ENCODE peak calls at places on chromosomes 13 and 19, in five cellular contexts. One of them, this sample, is unnamed. For H3K36me3, the result is how much of the 10 kb centered on the place peaks cover.

GRCh38 chr19:1591421-1592022 is 1.1 kb downstream of the MBD3 start:
- DNase-seq in adrenal gland: no peak
- DNase-seq in spleen: no peak
- DNase-seq in PC-9: no peak
- DNase-seq in cardiac muscle cell: peak
- DNase-seq in this sample: no peak

GRCh38 chr13:18998389-18998788 is 183.2 kb downstream of the TUBA3C start:
- DNase-seq in adrenal gland: no peak
- DNase-seq in spleen: no peak
- DNase-seq in PC-9: no peak
- DNase-seq in cardiac muscle cell: no peak
- DNase-seq in this sample: no peak

GRCh38 chr19:52248256-52248655 is 21.1 kb upstream of the ZNF766 start:
- DNase-seq in adrenal gland: peak
- DNase-seq in spleen: peak
- DNase-seq in cardiac muscle cell: peak
- DNase-seq in PC-9: peak
- DNase-seq in this sample: no peak

GRCh38 chr19:35157431-35157830 is 2.9 kb downstream of the FXYD5 start:
- DNase-seq in adrenal gland: no peak
- DNase-seq in spleen: no peak
- DNase-seq in cardiac muscle cell: no peak
- DNase-seq in PC-9: no peak
- DNase-seq in this sample: no peak

GRCh38 chr13:30743319-30744055 is 8.1 kb downstream of the ALOX5AP start:
- DNase-seq in cardiac muscle cell: no peak
- DNase-seq in spleen: no peak
- DNase-seq in PC-9: peak
- DNase-seq in adrenal gland: peak
- DNase-seq in this sample: peak

GRCh38 chr19:13764101-13764807 is at the start of gene MRI1:
- DNase-seq in adrenal gland: peak
- DNase-seq in spleen: peak
- DNase-seq in cardiac muscle cell: peak
- DNase-seq in PC-9: no peak
- DNase-seq in this sample: no peak

GRCh38 chr13:27789495-27790303 is 2.6 kb upstream of the GSX1 start:
- DNase-seq in adrenal gland: no peak
- DNase-seq in spleen: no peak
- DNase-seq in cardiac muscle cell: no peak
- DNase-seq in PC-9: peak
- DNase-seq in this sample: no peak

GRCh38 chr13:74168263-74168675 is 34.1 kb upstream of the KLF12 start:
- DNase-seq in PC-9: no peak
- DNase-seq in cardiac muscle cell: no peak
- DNase-seq in adrenal gland: no peak
- DNase-seq in spleen: no peak
- DNase-seq in this sample: no peak

GRCh38 chr19:800360-801029 is 3.2 kb downstream of the PTBP1 start:
- DNase-seq in adrenal gland: no peak
- DNase-seq in spleen: no peak
- DNase-seq in PC-9: peak
- DNase-seq in cardiac muscle cell: peak
- DNase-seq in this sample: peak

GRCh38 chr19:44142014-44142523 is 715 bp downstream of the ZNF234 start:
- DNase-seq in cardiac muscle cell: peak
- DNase-seq in adrenal gland: peak
- DNase-seq in spleen: no peak
- DNase-seq in PC-9: no peak
- DNase-seq in this sample: no peak

GRCh38 chr13:33263484-33263883 is 22.1 kb downstream of the STARD13 start:
- DNase-seq in adrenal gland: no peak
- DNase-seq in cardiac muscle cell: no peak
- DNase-seq in PC-9: no peak
- DNase-seq in spleen: no peak
- DNase-seq in this sample: no peak

GRCh38 chr13:100523994-100524393 is 64.6 kb downstream of the GGACT start:
- DNase-seq in spleen: no peak
- DNase-seq in cardiac muscle cell: no peak
- DNase-seq in adrenal gland: no peak
- DNase-seq in PC-9: no peak
- DNase-seq in this sample: no peak

GRCh38 chr13:54787754-54788153 is 1759.1 kb downstream of the OLFM4 start:
- DNase-seq in cardiac muscle cell: no peak
- DNase-seq in PC-9: no peak
- DNase-seq in adrenal gland: no peak
- DNase-seq in spleen: peak
- DNase-seq in this sample: no peak

GRCh38 chr13:111114362-111115050 is 604 bp upstream of the ARHGEF7 start:
- DNase-seq in adrenal gland: peak
- DNase-seq in spleen: peak
- DNase-seq in PC-9: no peak
- DNase-seq in cardiac muscle cell: peak
- DNase-seq in this sample: no peak

GRCh38 chr19:35004517-35005255 is 4.6 kb downstream of the GRAMD1A start:
- DNase-seq in adrenal gland: no peak
- DNase-seq in cardiac muscle cell: no peak
- DNase-seq in spleen: peak
- DNase-seq in PC-9: no peak
- DNase-seq in this sample: no peak

GRCh38 chr13:34413538-34414210 is 528.4 kb upstream of the NBEA start:
- DNase-seq in spleen: no peak
- DNase-seq in adrenal gland: no peak
- DNase-seq in cardiac muscle cell: no peak
- DNase-seq in PC-9: no peak
- DNase-seq in this sample: no peak

GRCh38 chr19:29687897-29688728 is 22.9 kb downstream of the PLEKHF1 start:
- DNase-seq in spleen: no peak
- DNase-seq in PC-9: no peak
- DNase-seq in cardiac muscle cell: no peak
- DNase-seq in adrenal gland: no peak
- DNase-seq in this sample: no peak

GRCh38 chr13:49454388-49455015 is 10.4 kb downstream of the SETDB2 start:
- DNase-seq in cardiac muscle cell: no peak
- DNase-seq in adrenal gland: no peak
- DNase-seq in spleen: no peak
- DNase-seq in PC-9: no peak
- DNase-seq in this sample: no peak

GRCh38 chr19:39390460-39390758 is 497 bp downstream of the PAF1 start:
- DNase-seq in cardiac muscle cell: no peak
- DNase-seq in spleen: no peak
- DNase-seq in PC-9: peak
- DNase-seq in adrenal gland: no peak
- DNase-seq in this sample: no peak

GRCh38 chr19:30014770-30015169 is 72.7 kb downstream of the URI1 start:
- DNase-seq in PC-9: no peak
- DNase-seq in cardiac muscle cell: no peak
- DNase-seq in adrenal gland: no peak
- DNase-seq in spleen: no peak
- DNase-seq in this sample: no peak

GRCh38 chr13:110716235-110716505 is 2.7 kb downstream of the ING1 start:
- DNase-seq in PC-9: peak
- DNase-seq in adrenal gland: peak
- DNase-seq in spleen: no peak
- DNase-seq in cardiac muscle cell: peak
- DNase-seq in this sample: no peak

GRCh38 chr13:51394724-51395123 is 55.2 kb downstream of the SERPINE3 start:
- DNase-seq in PC-9: no peak
- DNase-seq in spleen: no peak
- DNase-seq in adrenal gland: no peak
- DNase-seq in cardiac muscle cell: no peak
- DNase-seq in this sample: no peak

GRCh38 chr19:15199652-15200574 is 882 bp downstream of the NOTCH3 start:
- DNase-seq in adrenal gland: no peak
- DNase-seq in PC-9: no peak
- DNase-seq in cardiac muscle cell: peak
- DNase-seq in spleen: no peak
- DNase-seq in this sample: no peak

GRCh38 chr13:109727251-109727650 is 59.1 kb downstream of the IRS2 start:
- DNase-seq in cardiac muscle cell: no peak
- DNase-seq in adrenal gland: no peak
- DNase-seq in spleen: no peak
- DNase-seq in PC-9: no peak
- DNase-seq in this sample: no peak

GRCh38 chr13:48730971-48731658 is 77.4 kb downstream of the CYSLTR2 start:
- DNase-seq in spleen: no peak
- DNase-seq in adrenal gland: no peak
- DNase-seq in PC-9: no peak
- DNase-seq in cardiac muscle cell: no peak
- DNase-seq in this sample: no peak

GRCh38 chr19:37975596-37976515 is 68.8 kb downstream of the SIPA1L3 start:
- DNase-seq in cardiac muscle cell: no peak
- DNase-seq in adrenal gland: no peak
- DNase-seq in PC-9: no peak
- DNase-seq in spleen: no peak
- DNase-seq in this sample: no peak

GRCh38 chr13:110519046-110519445 is 42.5 kb downstream of the RAB20 start:
- DNase-seq in cardiac muscle cell: no peak
- DNase-seq in PC-9: no peak
- DNase-seq in adrenal gland: no peak
- DNase-seq in spleen: no peak
- DNase-seq in this sample: no peak

GRCh38 chr13:34752561-34752960 is 189.5 kb upstream of the NBEA start:
- DNase-seq in cardiac muscle cell: peak
- DNase-seq in adrenal gland: no peak
- DNase-seq in PC-9: no peak
- DNase-seq in spleen: no peak
- DNase-seq in this sample: no peak

GRCh38 chr13:109494955-109495354 is 291.4 kb downstream of the IRS2 start:
- DNase-seq in PC-9: no peak
- DNase-seq in spleen: no peak
- DNase-seq in cardiac muscle cell: no peak
- DNase-seq in adrenal gland: peak
- DNase-seq in this sample: no peak

GRCh38 chr13:96090240-96091101 is 564 bp downstream of the HS6ST3 start:
- DNase-seq in spleen: no peak
- DNase-seq in adrenal gland: peak
- DNase-seq in PC-9: no peak
- DNase-seq in cardiac muscle cell: peak
- DNase-seq in this sample: no peak

GRCh38 chr19:18202759-18203407 is 959 bp downstream of the RAB3A start:
- DNase-seq in PC-9: no peak
- DNase-seq in adrenal gland: peak
- DNase-seq in cardiac muscle cell: peak
- DNase-seq in spleen: peak
- DNase-seq in this sample: no peak

GRCh38 chr13:74305876-74306275 is 171.7 kb upstream of the KLF12 start:
- DNase-seq in adrenal gland: no peak
- DNase-seq in cardiac muscle cell: no peak
- DNase-seq in spleen: no peak
- DNase-seq in PC-9: no peak
- DNase-seq in this sample: no peak

GRCh38 chr19:2796659-2797266 is 11.5 kb downstream of the THOP1 start:
- DNase-seq in cardiac muscle cell: no peak
- DNase-seq in adrenal gland: no peak
- DNase-seq in spleen: no peak
- DNase-seq in PC-9: no peak
- DNase-seq in this sample: no peak
- TF ChIP-seq CTCF in cardiac muscle cell: no peak
- TF ChIP-seq CTCF in adrenal gland: no peak
- TF ChIP-seq CTCF in spleen: no peak
- TF ChIP-seq CTCF in PC-9: no peak
- TF ChIP-seq CTCF in this sample: no peak

GRCh38 chr19:10033614-10034013 is 20.3 kb downstream of the RDH8 start:
- DNase-seq in spleen: no peak
- DNase-seq in PC-9: peak
- DNase-seq in adrenal gland: no peak
- DNase-seq in cardiac muscle cell: no peak
- DNase-seq in this sample: no peak

GRCh38 chr19:10037809-10038208 is 24.5 kb downstream of the RDH8 start:
- DNase-seq in spleen: no peak
- DNase-seq in cardiac muscle cell: no peak
- DNase-seq in PC-9: peak
- DNase-seq in adrenal gland: no peak
- DNase-seq in this sample: no peak

GRCh38 chr19:10037367-10037766 is 24.1 kb downstream of the RDH8 start:
- DNase-seq in PC-9: no peak
- DNase-seq in spleen: no peak
- DNase-seq in cardiac muscle cell: no peak
- DNase-seq in adrenal gland: no peak
- DNase-seq in this sample: no peak

GRCh38 chr19:10036601-10037071 is 23.4 kb downstream of the RDH8 start:
- DNase-seq in adrenal gland: no peak
- DNase-seq in PC-9: no peak
- DNase-seq in spleen: no peak
- DNase-seq in cardiac muscle cell: no peak
- DNase-seq in this sample: no peak
- H3K4me3 ChIP-seq in adrenal gland: no peak
- H3K4me3 ChIP-seq in PC-9: no peak
- H3K4me3 ChIP-seq in spleen: no peak
- H3K4me3 ChIP-seq in cardiac muscle cell: no peak
- H3K4me3 ChIP-seq in this sample: no peak

DNA sequence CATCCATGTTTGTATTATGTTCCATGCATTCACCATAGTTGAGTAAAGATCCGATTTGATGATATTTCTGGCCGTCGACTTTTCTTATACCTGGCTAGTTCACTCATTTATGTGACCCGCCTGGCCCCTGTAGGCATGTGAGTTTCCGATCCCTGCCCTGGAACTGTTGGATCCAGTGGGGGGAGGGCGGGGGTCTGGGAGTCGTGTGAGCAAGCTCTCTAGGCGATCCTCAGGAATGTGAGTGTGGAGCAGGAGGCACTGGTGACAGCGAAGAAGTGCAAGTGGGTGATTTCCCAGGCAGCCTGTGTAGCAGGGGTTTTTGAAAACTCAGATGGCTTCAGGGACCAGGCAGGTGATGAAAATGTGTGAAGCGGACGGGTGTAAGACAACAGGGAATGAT is 10.6 kb upstream of the PTOV1 start:
- DNase-seq in spleen: no peak
- DNase-seq in PC-9: no peak
- DNase-seq in cardiac muscle cell: peak
- DNase-seq in adrenal gland: no peak
- DNase-seq in this sample: no peak
- H3K36me3 ChIP-seq in spleen: under half
- H3K36me3 ChIP-seq in PC-9: under half
- H3K36me3 ChIP-seq in cardiac muscle cell: under half
- H3K36me3 ChIP-seq in adrenal gland: under half
- H3K36me3 ChIP-seq in this sample: under half

GRCh38 chr19:7965259-7965841 is 21.9 kb upstream of the TIMM44 start:
- DNase-seq in PC-9: no peak
- DNase-seq in cardiac muscle cell: no peak
- DNase-seq in adrenal gland: no peak
- DNase-seq in spleen: no peak
- DNase-seq in this sample: no peak

GRCh38 chr19:7968796-7969559 is 25.5 kb upstream of the TIMM44 start:
- DNase-seq in PC-9: no peak
- DNase-seq in cardiac muscle cell: no peak
- DNase-seq in adrenal gland: no peak
- DNase-seq in spleen: no peak
- DNase-seq in this sample: no peak

GRCh38 chr19:7968008-7968795 is 24.7 kb upstream of the TIMM44 start:
- DNase-seq in spleen: no peak
- DNase-seq in cardiac muscle cell: no peak
- DNase-seq in adrenal gland: no peak
- DNase-seq in PC-9: no peak
- DNase-seq in this sample: no peak

GRCh38 chr19:7963566-7963965 is 20.1 kb upstream of the TIMM44 start:
- DNase-seq in spleen: no peak
- DNase-seq in adrenal gland: no peak
- DNase-seq in cardiac muscle cell: no peak
- DNase-seq in PC-9: no peak
- DNase-seq in this sample: no peak

GRCh38 chr19:7965921-7966665 is 22.6 kb upstream of the TIMM44 start:
- DNase-seq in adrenal gland: no peak
- DNase-seq in cardiac muscle cell: no peak
- DNase-seq in spleen: no peak
- DNase-seq in PC-9: no peak
- DNase-seq in this sample: no peak
- TF ChIP-seq CTCF in adrenal gland: no peak
- TF ChIP-seq CTCF in cardiac muscle cell: no peak
- TF ChIP-seq CTCF in spleen: no peak
- TF ChIP-seq CTCF in PC-9: no peak
- TF ChIP-seq CTCF in this sample: no peak

This sample was measured in kidney epithelial cell.